ENCODE peak calls at places on chromosome 18, in ten cellular contexts. R is CD8-positive, alpha-beta memory T cell; N is adrenal gland; Q is uterus; E is endothelial cell of umbilical vein; C is PC-3; F is cardiac muscle cell; D is psoas muscle; I is colonic mucosa; A is spleen. Y is an unnamed sample.

GRCh38 chr18:10210077-10210476 is 244.4 kb upstream of the APCDD1 start:
- DNase-seq in R (no peak), N (no peak), Q (no peak), E (no peak), C (no peak), F (no peak), D (no peak), I (no peak), A (no peak), Y (no peak)

GRCh38 chr18:42446195-42446594 is 491.2 kb downstream of the PIK3C3 start:
- DNase-seq in R (no peak), N (no peak), Q (no peak), E (peak; percentile 2), C (no peak), F (peak; percentile 60), D (no peak), I (no peak), A (no peak), Y (no peak)

GRCh38 chr18:56382541-56382940 is 255.9 kb downstream of the TXNL1 start:
- DNase-seq in R (no peak), N (no peak), Q (no peak), E (no peak), C (no peak), F (peak; percentile 61), D (no peak), I (no peak), A (no peak), Y (no peak)

GRCh38 chr18:1527805-1528204 is 623.1 kb downstream of the ADCYAP1 start:
- DNase-seq in R (no peak), N (no peak), Q (no peak), E (no peak), C (no peak), F (no peak), D (no peak), I (no peak), A (no peak), Y (no peak)

GRCh38 chr18:67634631-67635338 is 118.3 kb upstream of the DSEL start:
- DNase-seq in R (no peak), N (no peak), Q (no peak), E (no peak), C (no peak), F (no peak), D (no peak), I (no peak), A (no peak), Y (no peak)

GRCh38 chr18:67428805-67429204 is 87.7 kb downstream of the DSEL start:
- DNase-seq in R (no peak), N (no peak), Q (no peak), E (peak; percentile 41), C (peak; percentile 84), F (peak; percentile 23), D (no peak), I (no peak), A (no peak), Y (no peak)

GRCh38 chr18:79766308-79766707 is 31.4 kb upstream of the KCNG2 start:
- DNase-seq in R (no peak), N (no peak), Q (no peak), E (no peak), C (no peak), F (no peak), D (no peak), I (no peak), A (peak; percentile 53), Y (no peak)

GRCh38 chr18:12283256-12283655 is 24.8 kb upstream of the TUBB6 start:
- DNase-seq in R (no peak), N (no peak), Q (no peak), E (peak; percentile 20), C (peak; percentile 86), F (peak; percentile 33), D (no peak), I (no peak), A (no peak), Y (no peak)

GRCh38 chr18:54254265-54254758 is 15.0 kb upstream of the POLI start:
- DNase-seq in R (no peak), N (no peak), Q (no peak), E (no peak), C (peak; percentile 77), F (peak; percentile 58), D (no peak), I (peak; percentile 23), A (no peak), Y (no peak)
- H3K4me3 ChIP-seq in R (no peak overlapping the region), N (no peak overlapping the region), Q (no peak overlapping the region), E (no peak overlapping the region), C (peak overlapping the region; percentile 61), F (no peak overlapping the region), D (no peak overlapping the region), I (peak overlapping the region; percentile 3), A (no peak overlapping the region), Y (peak overlapping the region; percentile 40)

DNA sequence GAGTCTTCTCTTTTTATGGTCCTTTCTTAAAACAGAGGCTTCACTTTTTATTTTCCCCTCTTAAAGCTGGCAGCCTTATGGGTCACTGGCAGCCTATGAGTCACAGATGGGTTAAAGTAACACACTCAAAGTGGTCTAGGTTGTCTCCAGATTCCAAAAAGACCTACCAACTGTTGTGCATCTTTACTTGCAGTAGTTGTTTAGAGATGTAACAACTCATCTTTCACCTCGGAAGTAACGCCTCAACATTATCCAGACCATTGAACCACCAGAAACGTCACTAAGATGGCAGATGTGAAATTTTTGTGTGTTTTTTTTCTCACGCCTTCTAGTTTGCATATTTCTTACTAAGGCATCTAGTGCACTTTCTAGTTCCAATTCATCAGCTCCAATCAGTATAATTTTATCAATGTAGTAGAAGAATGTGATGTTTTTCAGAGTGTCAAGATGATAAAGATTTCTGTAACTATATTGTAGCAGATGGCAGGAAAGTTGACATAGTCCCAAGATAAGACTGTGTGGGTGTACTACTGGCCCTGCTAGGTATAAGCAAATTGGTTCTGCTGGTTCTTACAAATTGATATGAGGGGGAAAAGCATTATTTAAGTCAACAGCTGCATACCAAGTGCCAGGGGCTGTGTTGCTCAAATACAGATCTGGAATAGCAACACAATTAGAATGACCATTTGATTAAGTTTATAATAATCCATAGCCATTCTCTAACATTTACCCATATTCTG is 9.6 kb upstream of the SEC11C start:
- DNase-seq in R (no peak), N (no peak), Q (no peak), E (no peak), C (no peak), F (no peak), D (no peak), I (no peak), A (no peak), Y (no peak)
- H3K27me3 ChIP-seq in R (peaks cover 11% of the 10 kb centered on the region), N (peaks cover 29% of the 10 kb centered on the region), Q (no peaks in the 10 kb centered on the region), E (peaks cover 9% of the 10 kb centered on the region), C (peaks cover 72% of the 10 kb centered on the region), F (peaks cover 73% of the 10 kb centered on the region), D (no peaks in the 10 kb centered on the region), I (no peaks in the 10 kb centered on the region), A (no peaks in the 10 kb centered on the region), Y (no peaks in the 10 kb centered on the region)

GRCh38 chr18:55079481-55080350 is 120.5 kb upstream of the CCDC68 start:
- DNase-seq in R (no peak), N (no peak), Q (peak; percentile 69), E (no peak), C (no peak), F (no peak), D (no peak), I (no peak), A (no peak), Y (no peak)

GRCh38 chr18:55079067-55079466 is 119.8 kb upstream of the CCDC68 start:
- DNase-seq in R (no peak), N (no peak), Q (no peak), E (no peak), C (no peak), F (no peak), D (no peak), I (no peak), A (no peak), Y (no peak)

GRCh38 chr18:55078289-55078916 is 119.1 kb upstream of the CCDC68 start:
- DNase-seq in R (no peak), N (no peak), Q (no peak), E (peak; percentile 26), C (peak; percentile 41), F (no peak), D (no peak), I (no peak), A (no peak), Y (no peak)

GRCh38 chr18:55073116-55073515 is 113.9 kb upstream of the CCDC68 start:
- DNase-seq in R (no peak), N (no peak), Q (no peak), E (no peak), C (peak; percentile 52), F (no peak), D (no peak), I (no peak), A (no peak), Y (no peak)

GRCh38 chr18:55076643-55077218 is 117.5 kb upstream of the CCDC68 start:
- DNase-seq in R (no peak), N (no peak), Q (no peak), E (no peak), C (peak; percentile 31), F (no peak), D (no peak), I (no peak), A (no peak), Y (no peak)
- H3K4me1 ChIP-seq in R (no peaks in the 10 kb centered on the region), N (no peaks in the 10 kb centered on the region), Q (peaks cover 4% of the 10 kb centered on the region), E (no peaks in the 10 kb centered on the region), C (peaks cover 8% of the 10 kb centered on the region), F (no peaks in the 10 kb centered on the region), D (no peaks in the 10 kb centered on the region), I (no peaks in the 10 kb centered on the region), A (no peaks in the 10 kb centered on the region), Y (no peaks in the 10 kb centered on the region)

GRCh38 chr18:25599443-25599842 is 247.5 kb upstream of the ZNF521 start:
- DNase-seq in R (no peak), N (no peak), Q (no peak), E (no peak), C (no peak), F (no peak), D (no peak), I (no peak), A (no peak), Y (no peak)

GRCh38 chr18:25592804-25593360 is 240.9 kb upstream of the ZNF521 start:
- DNase-seq in R (no peak), N (no peak), Q (no peak), E (peak; percentile 8), C (no peak), F (no peak), D (no peak), I (no peak), A (no peak), Y (no peak)

GRCh38 chr18:25594351-25594750 is 242.4 kb upstream of the ZNF521 start:
- DNase-seq in R (no peak), N (no peak), Q (no peak), E (no peak), C (peak; percentile 6), F (peak; percentile 1), D (no peak), I (no peak), A (no peak), Y (no peak)

GRCh38 chr18:25590456-25590855 is 238.5 kb upstream of the ZNF521 start:
- DNase-seq in R (no peak), N (no peak), Q (no peak), E (no peak), C (no peak), F (no peak), D (no peak), I (no peak), A (no peak), Y (no peak)

DNA sequence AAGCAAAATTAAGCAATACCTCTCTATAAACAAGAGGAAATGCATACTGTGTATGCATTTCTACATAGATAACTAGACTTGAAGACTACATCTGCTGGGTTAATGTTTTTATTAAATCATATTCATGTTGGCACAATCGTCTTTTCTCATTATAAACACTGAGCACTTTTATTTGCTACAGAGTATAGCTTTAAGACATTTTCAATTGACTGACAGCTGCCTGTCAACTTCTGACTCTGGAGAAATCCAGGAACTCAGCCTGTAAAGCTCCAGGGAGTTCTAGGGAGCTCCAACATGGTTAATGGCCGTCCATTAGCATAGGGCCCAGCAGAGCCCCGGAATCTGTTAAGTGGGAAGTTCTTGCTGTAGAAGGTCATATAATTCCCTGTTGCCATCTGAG is 243.3 kb upstream of the ZNF521 start:
- DNase-seq in R (no peak), N (no peak), Q (no peak), E (no peak), C (no peak), F (no peak), D (no peak), I (no peak), A (no peak), Y (no peak)
- H3K4me3 ChIP-seq in R (no peak overlapping the region), N (no peak overlapping the region), Q (no peak overlapping the region), E (no peak overlapping the region), C (no peak overlapping the region), F (no peak overlapping the region), D (no peak overlapping the region), I (no peak overlapping the region), A (no peak overlapping the region), Y (no peak overlapping the region)

Y was measured in thoracic aorta.